ENCODE peak calls at places on chromosome 5, in four cellular contexts. Q is HepG2, D is K562, T is GM12878. H is an unnamed sample.

GRCh38 chr5:68269820-68270219 is 54.3 kb downstream of the PIK3R1 start:
- DNase-seq in Q (no peak), D (no peak), T (no peak), H (no peak)

GRCh38 chr5:64859881-64860280 is 91.2 kb downstream of the CWC27 start:
- DNase-seq in Q (no peak), D (no peak), T (no peak), H (no peak)

GRCh38 chr5:86716121-86716520 is 98.4 kb downstream of the COX7C start:
- DNase-seq in Q (no peak), D (no peak), T (no peak), H (no peak)

GRCh38 chr5:172266071-172266675 is 17.4 kb downstream of the UBTD2 start:
- DNase-seq in Q (no peak), D (no peak), T (no peak), H (no peak)

GRCh38 chr5:177462021-177462670 is 11.3 kb downstream of the DBN1 start:
- DNase-seq in Q (no peak), D (no peak), T (no peak), H (no peak)

GRCh38 chr5:107806705-107807104 is 136.0 kb upstream of the EFNA5 start:
- DNase-seq in Q (no peak), D (no peak), T (no peak), H (no peak)

GRCh38 chr5:39639618-39640078 is 214.9 kb upstream of the DAB2 start:
- DNase-seq in Q (no peak), D (no peak), T (no peak), H (no peak)

GRCh38 chr5:55897206-55897894 is 46.2 kb downstream of the IL31RA start:
- DNase-seq in Q (no peak), D (no peak), T (no peak), H (no peak)

GRCh38 chr5:138339086-138339456 is 1.0 kb downstream of the FAM53C start:
- DNase-seq in Q (no peak), D (no peak), T (no peak), H (no peak)

GRCh38 chr5:73692166-73692640 is 66.2 kb downstream of the ARHGEF28 start:
- DNase-seq in Q (no peak), D (no peak), T (no peak), H (no peak)

GRCh38 chr5:10702040-10702629 is 58.9 kb downstream of the DAP start:
- DNase-seq in Q (no peak), D (peak), T (no peak), H (no peak)

GRCh38 chr5:139061856-139062255 is 136.3 kb downstream of the SIL1 start:
- DNase-seq in Q (no peak), D (no peak), T (no peak), H (no peak)

GRCh38 chr5:150345716-150346115 is 11.8 kb upstream of the TCOF1 start:
- DNase-seq in Q (no peak), D (no peak), T (no peak), H (no peak)

GRCh38 chr5:79202076-79202475 is 33.9 kb upstream of the JMY start:
- DNase-seq in Q (no peak), D (no peak), T (no peak), H (no peak)

GRCh38 chr5:5454405-5454804 is 31.9 kb downstream of the ICE1 start:
- DNase-seq in Q (no peak), D (no peak), T (no peak), H (no peak)

GRCh38 chr5:10424124-10424731 is 17.5 kb upstream of the ROPN1L start:
- DNase-seq in Q (peak), D (no peak), T (no peak), H (peak)

GRCh38 chr5:78758169-78758839 is 109.7 kb upstream of the LHFPL2 start:
- DNase-seq in Q (peak), D (peak), T (peak), H (no peak)

GRCh38 chr5:27472000-27472763 is 433.8 kb upstream of the CDH9 start:
- DNase-seq in Q (peak), D (peak), T (peak), H (peak)

GRCh38 chr5:146799235-146800015 is 79.1 kb downstream of the PPP2R2B start:
- DNase-seq in Q (no peak), D (no peak), T (no peak), H (no peak)

GRCh38 chr5:181205735-181206401 is 872 bp upstream of the TRIM7 start:
- DNase-seq in Q (no peak), D (no peak), T (no peak), H (no peak)
- TF ChIP-seq BHLHE40 in Q (no peak), D (no peak), T (no peak), H (no peak)

GRCh38 chr5:173494446-173494845 is 122.0 kb downstream of the BOD1 start:
- DNase-seq in Q (no peak), D (no peak), T (no peak), H (no peak)
- TF ChIP-seq TARDBP in Q (no peak), D (no peak), T (no peak), H (no peak)

DNA sequence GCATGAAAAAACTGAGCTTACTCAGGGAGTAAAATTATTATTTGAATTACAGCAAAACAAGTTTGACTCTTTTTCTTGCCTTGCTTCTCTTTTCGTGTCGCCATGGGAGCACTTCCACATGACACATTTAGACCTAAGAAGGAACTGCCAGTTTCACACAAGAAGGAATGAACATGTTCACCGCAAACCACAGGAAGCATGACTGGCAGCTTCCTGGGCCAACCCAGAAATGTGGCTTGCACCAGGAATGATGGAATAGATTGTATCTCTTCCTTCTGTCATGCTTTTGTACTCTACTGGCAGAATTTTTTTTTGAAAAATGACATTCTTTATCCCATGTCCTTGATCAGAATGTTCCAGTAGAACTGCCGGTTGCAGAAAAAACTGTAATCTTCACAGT is 32.9 kb upstream of the MAN2A1 start:
- DNase-seq in Q (no peak), D (peak), T (no peak), H (no peak)
- TF ChIP-seq BHLHE40 in Q (no peak), D (peak), T (no peak), H (no peak)

GRCh38 chr5:159961176-159961689 is 45.0 kb downstream of the ADRA1B start:
- DNase-seq in Q (no peak), D (no peak), T (no peak), H (no peak)

GRCh38 chr5:159961761-159962160 is 45.5 kb downstream of the ADRA1B start:
- DNase-seq in Q (no peak), D (no peak), T (no peak), H (no peak)

GRCh38 chr5:159962214-159962613 is 45.9 kb downstream of the ADRA1B start:
- DNase-seq in Q (no peak), D (no peak), T (no peak), H (no peak)

GRCh38 chr5:159963967-159964366 is 45.0 kb upstream of the TTC1 start:
- DNase-seq in Q (no peak), D (no peak), T (no peak), H (no peak)

DNA sequence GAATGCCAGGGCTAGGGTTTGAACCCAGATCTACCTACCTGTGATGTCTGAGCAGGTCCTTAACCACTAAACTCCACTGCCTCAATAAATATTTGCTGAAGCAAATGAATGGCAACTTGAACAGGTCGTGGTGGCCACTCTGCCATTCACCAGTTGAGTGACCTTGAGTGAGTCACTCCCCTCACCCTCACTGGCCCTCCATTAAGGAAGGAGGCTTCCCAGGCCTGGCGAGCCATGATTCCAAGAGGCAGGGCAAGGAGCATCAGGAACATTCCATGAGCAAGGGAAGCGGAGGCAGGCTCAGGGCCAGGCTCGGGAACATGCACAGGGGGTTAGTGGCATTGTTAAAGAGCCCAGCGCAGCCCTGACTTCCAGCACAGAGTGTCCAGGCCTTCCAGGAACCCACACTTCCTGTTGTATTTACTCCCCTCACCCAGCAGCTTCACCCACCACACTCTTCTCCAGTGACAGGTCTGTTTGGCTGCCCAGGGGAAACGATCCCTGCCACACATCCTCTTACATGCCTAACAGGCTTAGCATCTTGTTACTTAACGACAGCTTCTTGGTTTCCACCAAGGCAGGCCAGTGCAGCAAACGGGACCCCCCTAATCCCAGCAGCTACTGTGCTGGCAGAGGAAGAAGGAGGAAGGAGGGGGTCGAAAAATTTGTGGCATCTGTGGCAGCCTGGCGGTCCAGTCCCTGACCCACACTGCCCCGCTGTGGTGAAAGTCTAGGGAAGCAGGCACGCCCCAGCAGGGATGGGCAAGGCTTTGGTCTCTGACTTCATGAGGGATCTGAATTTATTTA is 43.7 kb upstream of the TTC1 start:
- DNase-seq in Q (peak), D (peak), T (no peak), H (peak)
- TF ChIP-seq TARDBP in Q (no peak), D (no peak), T (no peak), H (no peak)

GRCh38 chr5:33611882-33612281 is 171.1 kb downstream of the TARS1 start:
- DNase-seq in Q (no peak), D (no peak), T (no peak), H (no peak)
- TF ChIP-seq BHLHE40 in Q (no peak), D (no peak), T (no peak), H (no peak)

GRCh38 chr5:6948562-6948961 is 235.3 kb downstream of the TENT4A start:
- DNase-seq in Q (no peak), D (no peak), T (no peak), H (no peak)
- TF ChIP-seq TARDBP in Q (no peak), D (no peak), T (no peak), H (no peak)

H was measured in HEK293T.